ENCODE peak calls at places on chromosomes 4 and X, in four cellular contexts. M is NCI-H1105 treated with DMSO at 0.1 percent for 48 hours, N is GM23338, R is uterus. H is an unnamed sample.

GRCh38 chr4:124636793-124637192 is 75.7 kb downstream of the ANKRD50 start:
- DNase-seq in M (no peak), N (peak), R (no peak), H (no peak)

GRCh38 chr4:187208641-187209040 is 485.0 kb upstream of the FAT1 start:
- DNase-seq in M (no peak), N (no peak), R (no peak), H (no peak)

GRCh38 chrX:79369871-79370270 is 2.7 kb upstream of the ITM2A start:
- DNase-seq in M (no peak), N (no peak), R (no peak), H (no peak)

GRCh38 chr4:88457307-88458090 is 580 bp downstream of the HERC5 start:
- DNase-seq in M (peak), N (peak), R (peak), H (peak)

GRCh38 chr4:170671171-170671570 is 581.4 kb upstream of the AADAT start:
- DNase-seq in M (no peak), N (no peak), R (no peak), H (no peak)

GRCh38 chrX:17818729-17819128 is 42.4 kb downstream of the RAI2 start:
- DNase-seq in M (no peak), N (no peak), R (no peak), H (no peak)

GRCh38 chr4:63786181-63786580 is 623.1 kb downstream of the TECRL start:
- DNase-seq in M (no peak), N (no peak), R (no peak), H (no peak)

GRCh38 chrX:106948641-106949040 is 28.4 kb downstream of the CLDN2 start:
- DNase-seq in M (no peak), N (no peak), R (no peak), H (no peak)

GRCh38 chr4:110654254-110654635 is 31.4 kb upstream of the PITX2 start:
- DNase-seq in M (no peak), N (no peak), R (no peak), H (no peak)

GRCh38 chr4:6179362-6179761 is 21.0 kb downstream of the JAKMIP1 start:
- DNase-seq in M (no peak), N (no peak), R (no peak), H (no peak)

H was measured in COR-L47.